ENCODE peak calls at places on chromosome 10, in five cellular contexts. N is M059J; Y is endothelial cell of umbilical vein; V is CD8-positive, alpha-beta T cell; L is HT-29. X is an unnamed sample.

GRCh38 chr10:94274142-94274787 is 88.5 kb downstream of the NOC3L start:
- DNase-seq in N (no peak), Y (no peak), V (no peak), L (no peak), X (no peak)

GRCh38 chr10:64033710-64034109 is 512.5 kb downstream of the REEP3 start:
- DNase-seq in N (no peak), Y (no peak), V (no peak), L (no peak), X (no peak)

GRCh38 chr10:128959746-128960145 is 507.3 kb upstream of the MGMT start:
- DNase-seq in N (no peak), Y (no peak), V (no peak), L (no peak), X (no peak)

GRCh38 chr10:29392376-29393021 is 103.6 kb downstream of the LYZL1 start:
- DNase-seq in N (peak; percentile 38), Y (peak; percentile 47), V (no peak), L (peak; percentile 46), X (no peak)

GRCh38 chr10:44389150-44389549 is 4.3 kb upstream of the CXCL12 start:
- DNase-seq in N (no peak), Y (no peak), V (no peak), L (no peak), X (no peak)

GRCh38 chr10:18423058-18423637 is 228.2 kb downstream of the NSUN6 start:
- DNase-seq in N (no peak), Y (no peak), V (no peak), L (no peak), X (no peak)

GRCh38 chr10:52659085-52659484 is 113.5 kb downstream of the MBL2 start:
- DNase-seq in N (no peak), Y (peak; percentile 65), V (no peak), L (no peak), X (no peak)

GRCh38 chr10:116014859-116015258 is 258.1 kb downstream of the GFRA1 start:
- DNase-seq in N (peak; percentile 69), Y (no peak), V (no peak), L (no peak), X (no peak)

GRCh38 chr10:34102917-34103506 is 712.1 kb downstream of the PARD3 start:
- DNase-seq in N (no peak), Y (no peak), V (no peak), L (no peak), X (no peak)

GRCh38 chr10:13822475-13822874 is 235.7 kb downstream of the PRPF18 start:
- DNase-seq in N (no peak), Y (no peak), V (no peak), L (no peak), X (no peak)

GRCh38 chr10:47383254-47384147 is 592 bp downstream of the ZNF488 start:
- DNase-seq in N (no peak), Y (no peak), V (no peak), L (peak; percentile 68), X (no peak)

X was measured in GDM1.